ENCODE peak calls at places on chromosomes 7 and 10, in ten cellular contexts. C is heart left ventricle, D is sigmoid colon, W is endothelial cell of umbilical vein, V is ovary, T is esophagus muscularis mucosa, Q is vagina, I is esophagus squamous epithelium, P is transverse colon, G is HCT116. X is an unnamed sample.

GRCh38 chr10:5829267-5829666 is 16.0 kb upstream of the GDI2 start:
- DNase-seq in C (no peak), D (peak), W (no peak), V (no peak), T (no peak), Q (no peak), I (no peak), P (no peak), G (no peak), X (no peak)

GRCh38 chr7:13800694-13801448 is 188.6 kb downstream of the ETV1 start:
- DNase-seq in C (no peak), D (no peak), W (peak), V (no peak), T (no peak), Q (no peak), I (no peak), P (no peak), G (no peak), X (peak)

GRCh38 chr10:27252267-27253000 is 11.8 kb upstream of the ACBD5 start:
- DNase-seq in C (peak), D (no peak), W (peak), V (peak), T (no peak), Q (no peak), I (no peak), P (peak), G (no peak), X (no peak)

GRCh38 chr10:63204667-63205391 is 71.7 kb downstream of the NRBF2 start:
- DNase-seq in C (no peak), D (no peak), W (no peak), V (no peak), T (no peak), Q (no peak), I (no peak), P (no peak), G (no peak), X (no peak)

GRCh38 chr7:23247602-23248335 is 1.2 kb downstream of the GPNMB start:
- DNase-seq in C (peak), D (peak), W (no peak), V (no peak), T (no peak), Q (no peak), I (no peak), P (peak), G (no peak), X (no peak)

GRCh38 chr7:44348300-44348699 is 22.9 kb upstream of the CAMK2B start:
- DNase-seq in C (no peak), D (no peak), W (peak), V (no peak), T (no peak), Q (no peak), I (no peak), P (no peak), G (peak), X (peak)

GRCh38 chr10:86306628-86307278 is 59.8 kb downstream of the GRID1 start:
- DNase-seq in C (no peak), D (no peak), W (no peak), V (no peak), T (no peak), Q (no peak), I (no peak), P (no peak), G (no peak), X (no peak)

GRCh38 chr7:84228526-84228925 is 33.9 kb upstream of the SEMA3A start:
- DNase-seq in C (no peak), D (no peak), W (no peak), V (no peak), T (no peak), Q (no peak), I (no peak), P (no peak), G (no peak), X (no peak)

GRCh38 chr10:127015373-127015772 is 110.1 kb downstream of the DOCK1 start:
- DNase-seq in C (no peak), D (no peak), W (no peak), V (no peak), T (no peak), Q (no peak), I (no peak), P (no peak), G (no peak), X (no peak)

GRCh38 chr7:105524840-105525239 is 2.8 kb upstream of the PUS7 start:
- DNase-seq in C (no peak), D (no peak), W (no peak), V (no peak), T (no peak), Q (no peak), I (no peak), P (no peak), G (no peak), X (no peak)

GRCh38 chr7:157430721-157431120 is 93.9 kb downstream of the DNAJB6 start:
- DNase-seq in C (no peak), D (peak), W (no peak), V (peak), T (no peak), Q (no peak), I (no peak), P (no peak), G (no peak), X (no peak)

GRCh38 chr10:7988985-7989384 is 65.5 kb upstream of the GATA3 start:
- DNase-seq in C (no peak), D (no peak), W (no peak), V (no peak), T (no peak), Q (no peak), I (no peak), P (no peak), G (no peak), X (no peak)

GRCh38 chr7:17155529-17155928 is 142.9 kb upstream of the AHR start:
- DNase-seq in C (no peak), D (no peak), W (no peak), V (no peak), T (no peak), Q (no peak), I (no peak), P (no peak), G (no peak), X (no peak)

GRCh38 chr7:95592570-95592969 is 3.7 kb downstream of the PDK4 start:
- DNase-seq in C (no peak), D (no peak), W (no peak), V (no peak), T (no peak), Q (no peak), I (no peak), P (no peak), G (no peak), X (no peak)

GRCh38 chr10:131186547-131187253 is 124.8 kb downstream of the TCERG1L start:
- DNase-seq in C (no peak), D (no peak), W (no peak), V (no peak), T (no peak), Q (peak), I (no peak), P (no peak), G (no peak), X (no peak)

GRCh38 chr7:132482866-132483265 is 93.4 kb downstream of the PLXNA4 start:
- DNase-seq in C (no peak), D (no peak), W (no peak), V (no peak), T (no peak), Q (no peak), I (no peak), P (no peak), G (no peak), X (no peak)

GRCh38 chr7:90933984-90934383 is 330.2 kb upstream of the FZD1 start:
- DNase-seq in C (peak), D (no peak), W (no peak), V (no peak), T (no peak), Q (no peak), I (no peak), P (no peak), G (no peak), X (no peak)

GRCh38 chr10:97319671-97320479 is 804 bp downstream of the FRAT1 start:
- DNase-seq in C (peak), D (peak), W (peak), V (peak), T (no peak), Q (no peak), I (peak), P (peak), G (no peak), X (no peak)

GRCh38 chr10:1050555-1050954 is 1.6 kb upstream of the IDI1 start:
- DNase-seq in C (no peak), D (no peak), W (no peak), V (no peak), T (no peak), Q (no peak), I (no peak), P (peak), G (peak), X (no peak)

GRCh38 chr10:70657036-70657435 is 15.3 kb upstream of the ADAMTS14 start:
- DNase-seq in C (no peak), D (no peak), W (no peak), V (no peak), T (no peak), Q (no peak), I (no peak), P (no peak), G (no peak), X (no peak)

GRCh38 chr7:12715372-12716133 is 28.1 kb downstream of the ARL4A start:
- DNase-seq in C (peak), D (peak), W (peak), V (peak), T (peak), Q (no peak), I (peak), P (peak), G (peak), X (peak)

GRCh38 chr10:79021948-79022499 is 46.7 kb upstream of the ZMIZ1 start:
- DNase-seq in C (peak), D (peak), W (no peak), V (no peak), T (no peak), Q (no peak), I (no peak), P (no peak), G (no peak), X (no peak)

GRCh38 chr7:96273716-96274115 is 48.2 kb downstream of the SLC25A13 start:
- DNase-seq in C (no peak), D (no peak), W (peak), V (no peak), T (no peak), Q (no peak), I (no peak), P (no peak), G (no peak), X (no peak)

GRCh38 chr7:90485734-90486316 is 16.4 kb downstream of the PTTG1IP2 start:
- DNase-seq in C (no peak), D (no peak), W (no peak), V (no peak), T (no peak), Q (no peak), I (no peak), P (no peak), G (no peak), X (no peak)

GRCh38 chr10:105466521-105466920 is 825.4 kb downstream of the SORCS3 start:
- DNase-seq in C (no peak), D (no peak), W (no peak), V (no peak), T (no peak), Q (no peak), I (no peak), P (no peak), G (no peak), X (no peak)

GRCh38 chr7:114409750-114410149 is 4.9 kb upstream of the FOXP2 start:
- DNase-seq in C (no peak), D (no peak), W (no peak), V (no peak), T (no peak), Q (no peak), I (no peak), P (no peak), G (no peak), X (no peak)

GRCh38 chr10:36994886-36995285 is 130.5 kb upstream of the ANKRD30A start:
- DNase-seq in C (no peak), D (no peak), W (no peak), V (no peak), T (no peak), Q (no peak), I (no peak), P (no peak), G (no peak), X (no peak)

GRCh38 chr7:101554584-101555268 is 74.4 kb downstream of the MYL10 start:
- DNase-seq in C (no peak), D (no peak), W (no peak), V (no peak), T (no peak), Q (peak), I (no peak), P (no peak), G (no peak), X (no peak)

GRCh38 chr10:62597226-62597625 is 207.3 kb upstream of the ADO start:
- DNase-seq in C (no peak), D (no peak), W (no peak), V (no peak), T (no peak), Q (no peak), I (no peak), P (no peak), G (no peak), X (no peak)

GRCh38 chr7:115722302-115722701 is 308.3 kb downstream of the TFEC start:
- DNase-seq in C (no peak), D (no peak), W (no peak), V (no peak), T (no peak), Q (no peak), I (no peak), P (no peak), G (no peak), X (no peak)

GRCh38 chr7:26525413-26526287 is 234.0 kb downstream of the SNX10 start:
- DNase-seq in C (no peak), D (no peak), W (no peak), V (no peak), T (no peak), Q (no peak), I (no peak), P (peak), G (no peak), X (no peak)

GRCh38 chr7:47885309-47886000 is 62.8 kb downstream of the PKD1L1 start:
- DNase-seq in C (no peak), D (no peak), W (no peak), V (no peak), T (peak), Q (no peak), I (no peak), P (no peak), G (no peak), X (no peak)

DNA sequence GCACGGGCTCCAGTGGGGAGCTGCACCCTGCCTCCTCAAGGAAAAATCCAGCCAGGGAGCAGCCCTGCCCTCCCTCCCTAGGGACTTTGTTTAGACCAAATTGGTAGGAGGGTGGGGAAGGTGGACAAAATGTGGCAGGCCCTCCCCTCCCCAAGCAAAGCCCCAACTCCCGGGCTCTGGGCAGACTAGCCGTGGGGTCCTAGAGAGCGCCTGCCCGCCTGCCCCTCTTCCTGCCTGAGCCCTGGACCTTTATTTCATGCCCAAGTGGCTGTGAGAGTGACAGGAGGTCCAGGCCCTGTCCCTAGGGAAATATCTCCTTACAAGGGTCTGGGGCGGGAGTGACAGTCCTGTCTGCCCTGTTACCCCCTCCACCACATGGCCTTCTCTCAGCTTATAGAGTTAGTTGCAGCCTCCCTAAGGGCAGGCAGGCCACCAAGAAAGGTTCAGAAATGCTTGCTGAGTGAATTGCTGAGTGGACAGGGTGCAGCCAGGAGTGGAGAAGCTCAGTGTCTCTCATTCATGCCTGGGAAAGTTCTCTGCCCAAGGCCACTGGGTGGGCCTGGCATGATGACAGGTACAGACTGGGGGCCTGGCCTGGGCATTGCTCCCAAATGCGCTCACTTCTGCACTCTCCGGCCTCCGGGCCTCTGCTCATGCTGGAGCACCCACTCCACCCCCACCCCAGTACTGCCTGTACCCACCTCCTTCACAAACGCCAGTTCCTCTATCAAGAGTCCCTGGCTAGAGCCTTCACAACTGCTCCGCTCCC is 25.2 kb downstream of the DNAJB12 start:
- DNase-seq in C (no peak), D (no peak), W (no peak), V (peak), T (no peak), Q (no peak), I (no peak), P (no peak), G (no peak), X (no peak)
- TF ChIP-seq POLR2A in C (no peak), D (no peak), W (no peak), V (no peak), T (no peak), Q (no peak), I (no peak), P (no peak), G (peak), X (no peak)

GRCh38 chr10:100781145-100781665 is 35.8 kb downstream of the PAX2 start:
- DNase-seq in C (no peak), D (peak), W (no peak), V (no peak), T (no peak), Q (no peak), I (no peak), P (no peak), G (no peak), X (no peak)
- TF ChIP-seq POLR2A in C (no peak), D (no peak), W (no peak), V (no peak), T (no peak), Q (no peak), I (no peak), P (no peak), G (no peak), X (no peak)

GRCh38 chr10:50992972-50993766 is 81.1 kb upstream of the PRKG1 start:
- DNase-seq in C (peak), D (no peak), W (no peak), V (peak), T (no peak), Q (no peak), I (no peak), P (no peak), G (no peak), X (no peak)
- TF ChIP-seq POLR2A in C (no peak), D (no peak), W (no peak), V (no peak), T (no peak), Q (no peak), I (no peak), P (no peak), G (no peak), X (no peak)

GRCh38 chr10:24451325-24451820 is 242.4 kb downstream of the KIAA1217 start:
- DNase-seq in C (no peak), D (no peak), W (no peak), V (no peak), T (no peak), Q (no peak), I (no peak), P (no peak), G (no peak), X (no peak)
- TF ChIP-seq POLR2A in C (no peak), D (no peak), W (no peak), V (no peak), T (no peak), Q (no peak), I (no peak), P (no peak), G (no peak), X (no peak)

DNA sequence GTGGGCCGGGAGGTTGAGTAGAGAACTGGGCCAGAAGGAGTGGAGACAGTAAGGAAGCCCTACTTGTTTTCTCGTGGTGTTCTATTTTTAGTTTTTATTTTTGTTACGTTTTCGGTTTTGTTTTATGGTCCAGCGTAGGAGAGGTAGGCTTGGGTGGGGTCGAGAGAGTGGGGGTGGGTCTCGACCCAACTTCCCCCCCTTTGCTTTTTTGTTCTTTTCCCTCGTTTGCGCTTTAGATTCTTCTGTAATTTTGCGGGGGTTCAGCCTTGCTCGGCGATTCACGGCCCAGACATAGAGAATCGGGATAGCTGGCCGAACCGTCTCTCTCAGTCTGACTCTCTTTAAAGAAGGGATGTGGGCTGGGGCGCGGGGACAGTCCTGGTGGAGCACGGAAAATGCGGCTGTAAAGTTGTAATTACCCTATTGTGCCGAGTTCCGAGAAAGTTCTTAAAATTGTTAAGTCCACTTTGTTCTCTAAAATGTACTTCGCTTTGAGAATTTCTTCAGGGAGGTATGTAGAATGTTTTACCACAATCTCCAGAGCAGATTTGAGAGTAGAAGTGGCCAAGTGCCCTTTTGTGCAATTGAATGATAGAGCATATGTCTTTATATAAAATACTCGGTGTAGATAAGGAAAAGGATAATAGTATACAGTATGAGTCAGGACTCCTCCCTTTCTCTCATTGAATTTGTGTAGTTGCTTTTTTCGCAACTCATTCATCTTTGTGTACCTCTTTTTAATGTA is 816 bp downstream of the DMTF1 start:
- DNase-seq in C (peak), D (peak), W (peak), V (peak), T (no peak), Q (no peak), I (no peak), P (peak), G (no peak), X (no peak)
- TF ChIP-seq POLR2A in C (no peak), D (no peak), W (no peak), V (no peak), T (no peak), Q (no peak), I (no peak), P (peak), G (no peak), X (no peak)

GRCh38 chr7:46682841-46683624 is 762.0 kb upstream of the IGFBP3 start:
- DNase-seq in C (no peak), D (no peak), W (no peak), V (no peak), T (no peak), Q (no peak), I (no peak), P (no peak), G (no peak), X (peak)

GRCh38 chr7:46680147-46680546 is 759.1 kb upstream of the IGFBP3 start:
- DNase-seq in C (no peak), D (no peak), W (no peak), V (no peak), T (no peak), Q (no peak), I (no peak), P (no peak), G (no peak), X (peak)

GRCh38 chr7:46687203-46687602 is 766.1 kb upstream of the IGFBP3 start:
- DNase-seq in C (no peak), D (no peak), W (no peak), V (no peak), T (no peak), Q (no peak), I (no peak), P (no peak), G (no peak), X (no peak)

GRCh38 chr7:46681865-46682503 is 760.9 kb upstream of the IGFBP3 start:
- DNase-seq in C (no peak), D (peak), W (no peak), V (peak), T (no peak), Q (no peak), I (no peak), P (no peak), G (no peak), X (no peak)

GRCh38 chr7:46685051-46685450 is 764.0 kb upstream of the IGFBP3 start:
- DNase-seq in C (no peak), D (no peak), W (peak), V (no peak), T (no peak), Q (no peak), I (no peak), P (no peak), G (no peak), X (no peak)
- TF ChIP-seq POLR2A in C (no peak), D (no peak), W (no peak), V (no peak), T (no peak), Q (no peak), I (no peak), P (no peak), G (no peak), X (no peak)

GRCh38 chr7:5494683-5495561 is 71.3 kb upstream of the TNRC18 start:
- DNase-seq in C (peak), D (peak), W (peak), V (peak), T (peak), Q (no peak), I (no peak), P (peak), G (peak), X (peak)

GRCh38 chr7:5492249-5493020 is 68.8 kb upstream of the TNRC18 start:
- DNase-seq in C (no peak), D (peak), W (no peak), V (no peak), T (no peak), Q (no peak), I (no peak), P (no peak), G (no peak), X (no peak)

GRCh38 chr7:5494320-5494682 is 70.7 kb upstream of the TNRC18 start:
- DNase-seq in C (no peak), D (no peak), W (no peak), V (no peak), T (no peak), Q (no peak), I (no peak), P (no peak), G (no peak), X (no peak)

GRCh38 chr7:5497158-5498103 is 73.8 kb upstream of the TNRC18 start:
- DNase-seq in C (no peak), D (no peak), W (no peak), V (no peak), T (no peak), Q (no peak), I (no peak), P (no peak), G (no peak), X (no peak)

GRCh38 chr7:5495581-5496375 is 72.1 kb upstream of the TNRC18 start:
- DNase-seq in C (peak), D (peak), W (no peak), V (no peak), T (no peak), Q (no peak), I (no peak), P (peak), G (no peak), X (no peak)
- TF ChIP-seq POLR2A in C (no peak), D (peak), W (no peak), V (no peak), T (no peak), Q (no peak), I (no peak), P (no peak), G (no peak), X (no peak)

X was measured in H54.